ENCODE peak calls at places on chromosomes 13 and 19, in seven cellular contexts. One of them, this sample, is unnamed.

GRCh38 chr19:12938536-12939291 is at the start of gene CALR:
- DNase-seq in pancreas: no peak
- DNase-seq in thyroid gland: no peak
- DNase-seq in stimulated activated effector memory CD8-positive, alpha-beta T cell treated with anti-CD3 and anti-CD28 coated beads, Interleukin-12 subunit alpha, Interleukin-12 subunit beta, amount 100 ng/mL, for 72 hours: no peak
- DNase-seq in posterior cingulate gyrus: no peak
- DNase-seq in HuH-7: no peak
- DNase-seq in CD4-positive, alpha-beta T cell: peak
- DNase-seq in this sample: peak

GRCh38 chr19:50972795-50973376 is 3.5 kb upstream of the KLK6 start:
- DNase-seq in posterior cingulate gyrus: no peak
- DNase-seq in thyroid gland: no peak
- DNase-seq in HuH-7: no peak
- DNase-seq in CD4-positive, alpha-beta T cell: no peak
- DNase-seq in stimulated activated effector memory CD8-positive, alpha-beta T cell treated with anti-CD3 and anti-CD28 coated beads, Interleukin-12 subunit alpha, Interleukin-12 subunit beta, amount 100 ng/mL, for 72 hours: no peak
- DNase-seq in pancreas: no peak
- DNase-seq in this sample: no peak

GRCh38 chr13:32059511-32059984 is 28.0 kb downstream of the FRY start:
- DNase-seq in stimulated activated effector memory CD8-positive, alpha-beta T cell treated with anti-CD3 and anti-CD28 coated beads, Interleukin-12 subunit alpha, Interleukin-12 subunit beta, amount 100 ng/mL, for 72 hours: no peak
- DNase-seq in HuH-7: no peak
- DNase-seq in pancreas: no peak
- DNase-seq in thyroid gland: no peak
- DNase-seq in posterior cingulate gyrus: no peak
- DNase-seq in CD4-positive, alpha-beta T cell: no peak
- DNase-seq in this sample: no peak

GRCh38 chr13:26295812-26296211 is 41.9 kb downstream of the CDK8 start:
- DNase-seq in pancreas: no peak
- DNase-seq in stimulated activated effector memory CD8-positive, alpha-beta T cell treated with anti-CD3 and anti-CD28 coated beads, Interleukin-12 subunit alpha, Interleukin-12 subunit beta, amount 100 ng/mL, for 72 hours: no peak
- DNase-seq in CD4-positive, alpha-beta T cell: no peak
- DNase-seq in posterior cingulate gyrus: no peak
- DNase-seq in HuH-7: no peak
- DNase-seq in thyroid gland: no peak
- DNase-seq in this sample: no peak

GRCh38 chr13:102609696-102610095 is 12.9 kb downstream of the TPP2 start:
- DNase-seq in stimulated activated effector memory CD8-positive, alpha-beta T cell treated with anti-CD3 and anti-CD28 coated beads, Interleukin-12 subunit alpha, Interleukin-12 subunit beta, amount 100 ng/mL, for 72 hours: no peak
- DNase-seq in thyroid gland: no peak
- DNase-seq in posterior cingulate gyrus: no peak
- DNase-seq in HuH-7: no peak
- DNase-seq in pancreas: no peak
- DNase-seq in CD4-positive, alpha-beta T cell: no peak
- DNase-seq in this sample: no peak

GRCh38 chr19:588758-589692 is 656 bp upstream of the HCN2 start:
- DNase-seq in pancreas: no peak
- DNase-seq in CD4-positive, alpha-beta T cell: no peak
- DNase-seq in HuH-7: no peak
- DNase-seq in posterior cingulate gyrus: no peak
- DNase-seq in thyroid gland: no peak
- DNase-seq in stimulated activated effector memory CD8-positive, alpha-beta T cell treated with anti-CD3 and anti-CD28 coated beads, Interleukin-12 subunit alpha, Interleukin-12 subunit beta, amount 100 ng/mL, for 72 hours: no peak
- DNase-seq in this sample: no peak

GRCh38 chr13:65592757-65593156 is 1637.4 kb downstream of the PCDH9 start:
- DNase-seq in HuH-7: no peak
- DNase-seq in stimulated activated effector memory CD8-positive, alpha-beta T cell treated with anti-CD3 and anti-CD28 coated beads, Interleukin-12 subunit alpha, Interleukin-12 subunit beta, amount 100 ng/mL, for 72 hours: no peak
- DNase-seq in pancreas: no peak
- DNase-seq in posterior cingulate gyrus: no peak
- DNase-seq in CD4-positive, alpha-beta T cell: no peak
- DNase-seq in thyroid gland: no peak
- DNase-seq in this sample: no peak

GRCh38 chr13:68173111-68173510 is 943.0 kb upstream of the PCDH9 start:
- DNase-seq in HuH-7: no peak
- DNase-seq in posterior cingulate gyrus: no peak
- DNase-seq in stimulated activated effector memory CD8-positive, alpha-beta T cell treated with anti-CD3 and anti-CD28 coated beads, Interleukin-12 subunit alpha, Interleukin-12 subunit beta, amount 100 ng/mL, for 72 hours: no peak
- DNase-seq in thyroid gland: no peak
- DNase-seq in pancreas: no peak
- DNase-seq in CD4-positive, alpha-beta T cell: no peak
- DNase-seq in this sample: no peak

GRCh38 chr13:92963029-92963428 is 263.6 kb upstream of the GPC6 start:
- DNase-seq in stimulated activated effector memory CD8-positive, alpha-beta T cell treated with anti-CD3 and anti-CD28 coated beads, Interleukin-12 subunit alpha, Interleukin-12 subunit beta, amount 100 ng/mL, for 72 hours: no peak
- DNase-seq in thyroid gland: no peak
- DNase-seq in CD4-positive, alpha-beta T cell: no peak
- DNase-seq in posterior cingulate gyrus: no peak
- DNase-seq in HuH-7: no peak
- DNase-seq in pancreas: no peak
- DNase-seq in this sample: no peak

GRCh38 chr19:843180-843835 is 2.5 kb downstream of the PRTN3 start:
- DNase-seq in posterior cingulate gyrus: no peak
- DNase-seq in stimulated activated effector memory CD8-positive, alpha-beta T cell treated with anti-CD3 and anti-CD28 coated beads, Interleukin-12 subunit alpha, Interleukin-12 subunit beta, amount 100 ng/mL, for 72 hours: no peak
- DNase-seq in CD4-positive, alpha-beta T cell: no peak
- DNase-seq in thyroid gland: no peak
- DNase-seq in pancreas: no peak
- DNase-seq in HuH-7: no peak
- DNase-seq in this sample: no peak

GRCh38 chr13:39556856-39557255 is 46.1 kb downstream of the LHFPL6 start:
- DNase-seq in CD4-positive, alpha-beta T cell: no peak
- DNase-seq in HuH-7: no peak
- DNase-seq in posterior cingulate gyrus: no peak
- DNase-seq in stimulated activated effector memory CD8-positive, alpha-beta T cell treated with anti-CD3 and anti-CD28 coated beads, Interleukin-12 subunit alpha, Interleukin-12 subunit beta, amount 100 ng/mL, for 72 hours: no peak
- DNase-seq in pancreas: no peak
- DNase-seq in thyroid gland: no peak
- DNase-seq in this sample: no peak

GRCh38 chr13:96575423-96576320 is 418.6 kb downstream of the OXGR1 start:
- DNase-seq in pancreas: no peak
- DNase-seq in posterior cingulate gyrus: peak
- DNase-seq in stimulated activated effector memory CD8-positive, alpha-beta T cell treated with anti-CD3 and anti-CD28 coated beads, Interleukin-12 subunit alpha, Interleukin-12 subunit beta, amount 100 ng/mL, for 72 hours: no peak
- DNase-seq in CD4-positive, alpha-beta T cell: no peak
- DNase-seq in HuH-7: no peak
- DNase-seq in thyroid gland: no peak
- DNase-seq in this sample: no peak

GRCh38 chr19:36489920-36490415 is 607 bp upstream of the ZNF566 start:
- DNase-seq in thyroid gland: peak
- DNase-seq in pancreas: no peak
- DNase-seq in stimulated activated effector memory CD8-positive, alpha-beta T cell treated with anti-CD3 and anti-CD28 coated beads, Interleukin-12 subunit alpha, Interleukin-12 subunit beta, amount 100 ng/mL, for 72 hours: peak
- DNase-seq in HuH-7: peak
- DNase-seq in posterior cingulate gyrus: peak
- DNase-seq in CD4-positive, alpha-beta T cell: peak
- DNase-seq in this sample: peak

GRCh38 chr13:46184277-46184699 is 2.3 kb upstream of the LCP1 start:
- DNase-seq in posterior cingulate gyrus: no peak
- DNase-seq in pancreas: no peak
- DNase-seq in HuH-7: peak
- DNase-seq in thyroid gland: peak
- DNase-seq in CD4-positive, alpha-beta T cell: peak
- DNase-seq in stimulated activated effector memory CD8-positive, alpha-beta T cell treated with anti-CD3 and anti-CD28 coated beads, Interleukin-12 subunit alpha, Interleukin-12 subunit beta, amount 100 ng/mL, for 72 hours: peak
- DNase-seq in this sample: peak

GRCh38 chr19:289651-290538 is 1.3 kb downstream of the PLPP2 start:
- DNase-seq in HuH-7: no peak
- DNase-seq in thyroid gland: peak
- DNase-seq in posterior cingulate gyrus: no peak
- DNase-seq in CD4-positive, alpha-beta T cell: no peak
- DNase-seq in pancreas: peak
- DNase-seq in stimulated activated effector memory CD8-positive, alpha-beta T cell treated with anti-CD3 and anti-CD28 coated beads, Interleukin-12 subunit alpha, Interleukin-12 subunit beta, amount 100 ng/mL, for 72 hours: no peak
- DNase-seq in this sample: no peak